ENCODE peak calls at places on chromosomes 3 and 15, in six cellular contexts. One of them, this sample, is unnamed.

GRCh38 chr15:81642451-81642990 is 268.5 kb upstream of the TMC3 start:
- DNase-seq in GM12864: no peak
- DNase-seq in mesenchymal stem cell: peak; percentile 84
- DNase-seq in T-helper 1 cell: no peak
- DNase-seq in RPMI7951: no peak
- DNase-seq in HFFc6: no peak
- DNase-seq in this sample: peak; percentile 39

GRCh38 chr15:78930577-78931388 is 14.1 kb downstream of the CTSH start:
- DNase-seq in HFFc6: peak; percentile 95
- DNase-seq in GM12864: no peak
- DNase-seq in mesenchymal stem cell: peak; percentile 32
- DNase-seq in T-helper 1 cell: no peak
- DNase-seq in RPMI7951: peak; percentile 95
- DNase-seq in this sample: peak; percentile 91

GRCh38 chr3:157405457-157405856 is 31.2 kb upstream of the PTX3 start:
- DNase-seq in RPMI7951: peak; percentile 52
- DNase-seq in mesenchymal stem cell: peak; percentile 9
- DNase-seq in GM12864: no peak
- DNase-seq in HFFc6: peak; percentile 16
- DNase-seq in T-helper 1 cell: no peak
- DNase-seq in this sample: peak; percentile 77

GRCh38 chr3:150419959-150420358 is 11.9 kb downstream of the TSC22D2 start:
- DNase-seq in GM12864: no peak
- DNase-seq in RPMI7951: no peak
- DNase-seq in mesenchymal stem cell: no peak
- DNase-seq in HFFc6: no peak
- DNase-seq in T-helper 1 cell: no peak
- DNase-seq in this sample: no peak

GRCh38 chr15:71374607-71375352 is 259.5 kb downstream of the THSD4 start:
- DNase-seq in RPMI7951: peak; percentile 79
- DNase-seq in mesenchymal stem cell: peak; percentile 77
- DNase-seq in HFFc6: peak; percentile 50
- DNase-seq in GM12864: no peak
- DNase-seq in T-helper 1 cell: no peak
- DNase-seq in this sample: peak; percentile 40

GRCh38 chr3:107985496-107985895 is 105.3 kb downstream of the CD47 start:
- DNase-seq in GM12864: peak; percentile 15
- DNase-seq in RPMI7951: peak; percentile 47
- DNase-seq in HFFc6: no peak
- DNase-seq in mesenchymal stem cell: no peak
- DNase-seq in T-helper 1 cell: no peak
- DNase-seq in this sample: peak; percentile 29

GRCh38 chr3:115388166-115388565 is 235.1 kb upstream of the GAP43 start:
- DNase-seq in GM12864: no peak
- DNase-seq in T-helper 1 cell: no peak
- DNase-seq in RPMI7951: no peak
- DNase-seq in HFFc6: no peak
- DNase-seq in mesenchymal stem cell: peak; percentile 26
- DNase-seq in this sample: no peak

GRCh38 chr3:28840976-28841376 is 439.9 kb upstream of the RBMS3 start:
- DNase-seq in RPMI7951: no peak
- DNase-seq in T-helper 1 cell: no peak
- DNase-seq in GM12864: no peak
- DNase-seq in HFFc6: no peak
- DNase-seq in mesenchymal stem cell: no peak
- DNase-seq in this sample: no peak

GRCh38 chr3:23999012-23999641 is 54.0 kb downstream of the NR1D2 start:
- DNase-seq in HFFc6: peak; percentile 57
- DNase-seq in mesenchymal stem cell: peak; percentile 70
- DNase-seq in RPMI7951: peak; percentile 62
- DNase-seq in T-helper 1 cell: peak; percentile 40
- DNase-seq in GM12864: no peak
- DNase-seq in this sample: peak; percentile 67

GRCh38 chr3:196207833-196208607 is 3.2 kb downstream of the ZDHHC19 start:
- DNase-seq in T-helper 1 cell: peak; percentile 65
- DNase-seq in GM12864: no peak
- DNase-seq in HFFc6: no peak
- DNase-seq in mesenchymal stem cell: peak; percentile 42
- DNase-seq in RPMI7951: peak; percentile 61
- DNase-seq in this sample: no peak

GRCh38 chr3:36409862-36410261 is 29.6 kb downstream of the STAC start:
- DNase-seq in HFFc6: no peak
- DNase-seq in RPMI7951: no peak
- DNase-seq in mesenchymal stem cell: no peak
- DNase-seq in GM12864: no peak
- DNase-seq in T-helper 1 cell: no peak
- DNase-seq in this sample: no peak

GRCh38 chr3:4904801-4905695 is 74.2 kb upstream of the BHLHE40 start:
- DNase-seq in mesenchymal stem cell: peak; percentile 16
- DNase-seq in RPMI7951: peak; percentile 46
- DNase-seq in HFFc6: no peak
- DNase-seq in T-helper 1 cell: no peak
- DNase-seq in GM12864: no peak
- DNase-seq in this sample: peak; percentile 13

GRCh38 chr3:172125963-172126403 is 86.6 kb downstream of the FNDC3B start:
- DNase-seq in T-helper 1 cell: no peak
- DNase-seq in RPMI7951: peak; percentile 87
- DNase-seq in HFFc6: peak; percentile 73
- DNase-seq in GM12864: no peak
- DNase-seq in mesenchymal stem cell: peak; percentile 94
- DNase-seq in this sample: peak; percentile 74

GRCh38 chr3:149368201-149368849 is 9.1 kb downstream of the TM4SF1 start:
- DNase-seq in RPMI7951: no peak
- DNase-seq in HFFc6: no peak
- DNase-seq in mesenchymal stem cell: no peak
- DNase-seq in T-helper 1 cell: no peak
- DNase-seq in GM12864: no peak
- DNase-seq in this sample: no peak

GRCh38 chr3:53845103-53845880 is 927 bp downstream of the CHDH start:
- DNase-seq in GM12864: no peak
- DNase-seq in T-helper 1 cell: no peak
- DNase-seq in RPMI7951: no peak
- DNase-seq in HFFc6: no peak
- DNase-seq in mesenchymal stem cell: peak; percentile 33
- DNase-seq in this sample: peak; percentile 28

GRCh38 chr15:63389902-63390301 is 8.3 kb upstream of the CA12 start:
- DNase-seq in T-helper 1 cell: no peak
- DNase-seq in mesenchymal stem cell: no peak
- DNase-seq in GM12864: no peak
- DNase-seq in RPMI7951: no peak
- DNase-seq in HFFc6: no peak
- DNase-seq in this sample: no peak

GRCh38 chr3:188507244-188507720 is 353.3 kb downstream of the LPP start:
- DNase-seq in T-helper 1 cell: no peak
- DNase-seq in GM12864: no peak
- DNase-seq in mesenchymal stem cell: peak; percentile 99
- DNase-seq in HFFc6: peak; percentile 81
- DNase-seq in RPMI7951: peak; percentile 92
- DNase-seq in this sample: peak; percentile 91

GRCh38 chr3:77039606-77040553 is at the start of gene ROBO2:
- DNase-seq in HFFc6: no peak
- DNase-seq in GM12864: no peak
- DNase-seq in RPMI7951: peak; percentile 1
- DNase-seq in T-helper 1 cell: no peak
- DNase-seq in mesenchymal stem cell: peak; percentile 44
- DNase-seq in this sample: peak; percentile 11

GRCh38 chr15:82999905-83000671 is 11.4 kb downstream of the C15orf40 start:
- DNase-seq in T-helper 1 cell: peak; percentile 23
- DNase-seq in GM12864: no peak
- DNase-seq in mesenchymal stem cell: peak; percentile 67
- DNase-seq in HFFc6: peak; percentile 70
- DNase-seq in RPMI7951: peak; percentile 74
- DNase-seq in this sample: peak; percentile 63

GRCh38 chr15:42102646-42103235 is 8.4 kb upstream of the PLA2G4D start:
- DNase-seq in GM12864: no peak
- DNase-seq in HFFc6: no peak
- DNase-seq in RPMI7951: peak; percentile 53
- DNase-seq in T-helper 1 cell: no peak
- DNase-seq in mesenchymal stem cell: peak; percentile 25
- DNase-seq in this sample: peak; percentile 69

GRCh38 chr15:34578283-34578674 is 5.2 kb downstream of the GOLGA8B start:
- DNase-seq in mesenchymal stem cell: no peak
- DNase-seq in GM12864: no peak
- DNase-seq in HFFc6: no peak
- DNase-seq in T-helper 1 cell: no peak
- DNase-seq in RPMI7951: no peak
- DNase-seq in this sample: no peak

GRCh38 chr3:181730364-181730763 is 18.6 kb downstream of the SOX2 start:
- DNase-seq in T-helper 1 cell: no peak
- DNase-seq in RPMI7951: no peak
- DNase-seq in HFFc6: no peak
- DNase-seq in GM12864: no peak
- DNase-seq in mesenchymal stem cell: no peak
- DNase-seq in this sample: no peak

GRCh38 chr15:56886450-56886856 is 32.0 kb upstream of the TCF12 start:
- DNase-seq in HFFc6: no peak
- DNase-seq in GM12864: no peak
- DNase-seq in RPMI7951: no peak
- DNase-seq in T-helper 1 cell: no peak
- DNase-seq in mesenchymal stem cell: no peak
- DNase-seq in this sample: no peak

GRCh38 chr3:35422826-35423601 is 216.3 kb upstream of the ARPP21 start:
- DNase-seq in GM12864: no peak
- DNase-seq in T-helper 1 cell: no peak
- DNase-seq in RPMI7951: no peak
- DNase-seq in mesenchymal stem cell: peak; percentile 1
- DNase-seq in HFFc6: no peak
- DNase-seq in this sample: no peak

GRCh38 chr3:70358978-70359580 is 46.6 kb upstream of the MDFIC2 start:
- DNase-seq in GM12864: no peak
- DNase-seq in T-helper 1 cell: no peak
- DNase-seq in RPMI7951: peak; percentile 3
- DNase-seq in mesenchymal stem cell: peak; percentile 12
- DNase-seq in HFFc6: peak; percentile 2
- DNase-seq in this sample: peak; percentile 10

GRCh38 chr3:127082066-127082465 is 99.2 kb downstream of the PLXNA1 start:
- DNase-seq in HFFc6: no peak
- DNase-seq in RPMI7951: no peak
- DNase-seq in T-helper 1 cell: no peak
- DNase-seq in GM12864: no peak
- DNase-seq in mesenchymal stem cell: no peak
- DNase-seq in this sample: no peak

This sample was measured in EL.